ENCODE peak calls at places on chromosomes 3 and 15, in seven cellular contexts. B, Z, O, I, E, G and C are unnamed samples.
A peak's percentile ranks its signal among the peaks of the same experiment; 100 is the strongest.

GRCh38 chr3:39443530-39443929 is 23.9 kb upstream of the MOBP start:
- DNase-seq in B (no peak), Z (peak; percentile 21), O (peak; percentile 67), I (no peak), E (no peak), G (no peak), C (peak; percentile 53)

GRCh38 chr3:29064085-29064484 is 216.8 kb upstream of the RBMS3 start:
- DNase-seq in B (no peak), Z (no peak), O (no peak), I (peak; percentile 63), E (no peak), G (peak; percentile 80), C (no peak)

GRCh38 chr3:54243262-54243931 is 121.0 kb downstream of the CACNA2D3 start:
- DNase-seq in B (no peak), Z (no peak), O (no peak), I (no peak), E (no peak), G (no peak), C (no peak)

GRCh38 chr15:76312540-76313174 is 1.4 kb upstream of the ETFA start:
- DNase-seq in B (no peak), Z (no peak), O (no peak), I (peak; percentile 61), E (peak; percentile 64), G (peak; percentile 33), C (peak; percentile 47)

GRCh38 chr3:172270767-172271166 is 177.5 kb downstream of the GHSR start:
- DNase-seq in B (no peak), Z (no peak), O (no peak), I (no peak), E (no peak), G (no peak), C (no peak)

GRCh38 chr15:45457641-45458539 is 64.7 kb downstream of the SLC30A4 start:
- DNase-seq in B (peak; percentile 84), Z (no peak), O (peak; percentile 52), I (peak; percentile 84), E (peak; percentile 85), G (peak; percentile 77), C (peak; percentile 82)

GRCh38 chr3:49924683-49925082 is 4.9 kb downstream of the MON1A start:
- DNase-seq in B (no peak), Z (no peak), O (no peak), I (peak; percentile 67), E (no peak), G (peak; percentile 91), C (peak; percentile 53)

GRCh38 chr15:62094398-62094797 is 27.6 kb downstream of the C2CD4A start:
- DNase-seq in B (no peak), Z (no peak), O (no peak), I (no peak), E (no peak), G (no peak), C (no peak)

GRCh38 chr3:193335031-193335430 is 43.5 kb downstream of the ATP13A5 start:
- DNase-seq in B (no peak), Z (no peak), O (no peak), I (no peak), E (peak; percentile 27), G (no peak), C (no peak)

GRCh38 chr3:48433472-48434118 is 3.7 kb upstream of the PLXNB1 start:
- DNase-seq in B (no peak), Z (no peak), O (no peak), I (no peak), E (peak; percentile 90), G (peak; percentile 26), C (no peak)

GRCh38 chr3:46586738-46587246 is 20.7 kb upstream of the LRRC2 start:
- DNase-seq in B (no peak), Z (no peak), O (peak; percentile 53), I (no peak), E (no peak), G (no peak), C (peak; percentile 65)

GRCh38 chr3:19060404-19060803 is 87.9 kb upstream of the KCNH8 start:
- DNase-seq in B (no peak), Z (no peak), O (no peak), I (no peak), E (no peak), G (no peak), C (no peak)

GRCh38 chr15:96978937-96979473 is 648.5 kb downstream of the NR2F2 start:
- DNase-seq in B (no peak), Z (no peak), O (no peak), I (no peak), E (no peak), G (no peak), C (peak; percentile 34)

GRCh38 chr3:42685363-42685881 is at the start of gene KLHL40:
- DNase-seq in B (no peak), Z (no peak), O (no peak), I (no peak), E (no peak), G (no peak), C (no peak)

GRCh38 chr3:36380171-36381031 is at the start of gene STAC:
- DNase-seq in B (peak; percentile 54), Z (no peak), O (peak; percentile 70), I (no peak), E (no peak), G (no peak), C (peak; percentile 64)

GRCh38 chr15:66412213-66412612 is 25.5 kb downstream of the MAP2K1 start:
- DNase-seq in B (no peak), Z (no peak), O (no peak), I (no peak), E (no peak), G (no peak), C (no peak)

GRCh38 chr15:53473886-53474285 is 285.6 kb downstream of the WDR72 start:
- DNase-seq in B (no peak), Z (no peak), O (no peak), I (no peak), E (no peak), G (no peak), C (no peak)

GRCh38 chr15:25170113-25170731 is 215.4 kb downstream of the SNRPN start:
- DNase-seq in B (no peak), Z (no peak), O (peak; percentile 11), I (no peak), E (no peak), G (no peak), C (no peak)

GRCh38 chr3:174862101-174862500 is 3.0 kb downstream of the NAALADL2 start:
- DNase-seq in B (no peak), Z (peak; percentile 17), O (peak; percentile 69), I (no peak), E (peak; percentile 83), G (no peak), C (peak; percentile 85)

GRCh38 chr15:31498329-31498728 is 171.7 kb downstream of the KLF13 start:
- DNase-seq in B (no peak), Z (no peak), O (peak; percentile 15), I (no peak), E (no peak), G (no peak), C (no peak)

GRCh38 chr3:123378409-123378915 is 70.4 kb downstream of the ADCY5 start:
- DNase-seq in B (no peak), Z (no peak), O (no peak), I (no peak), E (no peak), G (no peak), C (no peak)

GRCh38 chr15:72312605-72313447 is 7.1 kb downstream of the CELF6 start:
- DNase-seq in B (peak; percentile 48), Z (peak; percentile 38), O (peak; percentile 86), I (peak; percentile 73), E (peak; percentile 73), G (peak; percentile 62), C (peak; percentile 86)

GRCh38 chr15:101560722-101561583 is 71.4 kb upstream of the PCSK6 start:
- DNase-seq in B (no peak), Z (no peak), O (no peak), I (no peak), E (no peak), G (no peak), C (no peak)

DNA sequence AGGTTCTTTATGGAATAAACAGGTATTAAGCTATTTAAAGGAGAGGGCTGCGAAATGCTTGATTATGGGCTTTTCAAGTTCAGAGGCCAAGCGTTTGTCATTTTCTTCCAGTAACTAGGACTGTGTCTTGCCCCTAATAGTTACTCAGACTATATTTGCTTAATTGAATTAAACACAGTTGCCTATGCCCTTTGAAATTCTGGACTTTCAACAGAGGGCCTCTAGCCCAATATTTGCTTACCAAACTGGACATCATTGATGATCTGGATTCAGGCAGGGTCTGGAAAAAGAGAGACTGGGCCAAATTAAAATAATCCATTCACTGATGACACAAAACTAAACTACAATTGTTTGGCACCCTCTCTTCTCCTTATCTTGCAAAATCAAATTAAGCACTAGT is 75.3 kb upstream of the TSEN2 start:
- DNase-seq in B (no peak), Z (no peak), O (no peak), I (no peak), E (no peak), G (no peak), C (no peak)
- H3K4me1 ChIP-seq in B (no peaks in the 10 kb centered on the region), Z (no peaks in the 10 kb centered on the region), O (peaks cover 3% of the 10 kb centered on the region), I (peaks cover 3% of the 10 kb centered on the region), E (peaks cover 7% of the 10 kb centered on the region), G (peaks cover 2% of the 10 kb centered on the region), C (no peaks in the 10 kb centered on the region)

GRCh38 chr3:111701292-111701906 is 106.3 kb upstream of the ZBED2 start:
- DNase-seq in B (no peak), Z (no peak), O (no peak), I (no peak), E (no peak), G (no peak), C (no peak)
- H3K4ac ChIP-seq in B (no peak overlapping the region), Z (no peak overlapping the region), O (no peak overlapping the region), I (no peak overlapping the region), E (no peak overlapping the region), G (no peak overlapping the region), C (no peak overlapping the region)

GRCh38 chr3:55870576-55870975 is 383.5 kb upstream of the WNT5A start:
- DNase-seq in B (no peak), Z (no peak), O (no peak), I (no peak), E (no peak), G (no peak), C (peak; percentile 22)

GRCh38 chr3:55873523-55874254 is 386.6 kb upstream of the WNT5A start:
- DNase-seq in B (no peak), Z (no peak), O (no peak), I (peak; percentile 90), E (peak; percentile 69), G (peak; percentile 74), C (no peak)

GRCh38 chr3:55868347-55868746 is 381.2 kb upstream of the WNT5A start:
- DNase-seq in B (no peak), Z (no peak), O (no peak), I (no peak), E (no peak), G (no peak), C (peak; percentile 33)
- H2BK120ac ChIP-seq in B (no peak overlapping the region), Z (no peak overlapping the region), O (no peak overlapping the region), I (no peak overlapping the region), E (no peak overlapping the region), G (no peak overlapping the region), C (no peak overlapping the region)

GRCh38 chr15:90400759-90401314 is 12.8 kb downstream of the IQGAP1 start:
- DNase-seq in B (peak; percentile 26), Z (no peak), O (peak; percentile 79), I (peak; percentile 99), E (peak; percentile 88), G (peak; percentile 96), C (peak; percentile 99)

GRCh38 chr15:90402230-90402629 is 14.2 kb downstream of the IQGAP1 start:
- DNase-seq in B (no peak), Z (no peak), O (no peak), I (peak; percentile 85), E (peak; percentile 43), G (peak; percentile 85), C (no peak)

GRCh38 chr15:90402806-90403205 is 14.8 kb downstream of the IQGAP1 start:
- DNase-seq in B (no peak), Z (no peak), O (no peak), I (no peak), E (no peak), G (no peak), C (no peak)

GRCh38 chr15:90401499-90401898 is 13.5 kb downstream of the IQGAP1 start:
- DNase-seq in B (no peak), Z (no peak), O (no peak), I (peak; percentile 31), E (no peak), G (no peak), C (peak; percentile 81)

GRCh38 chr15:90400005-90400758 is 12.1 kb downstream of the IQGAP1 start:
- DNase-seq in B (no peak), Z (no peak), O (no peak), I (peak; percentile 77), E (no peak), G (no peak), C (no peak)
- H3K4me1 ChIP-seq in B (peaks cover 4% of the 10 kb centered on the region), Z (peaks cover 24% of the 10 kb centered on the region), O (peaks cover 5% of the 10 kb centered on the region), I (peaks cover 12% of the 10 kb centered on the region), E (peaks cover 18% of the 10 kb centered on the region), G (peaks cover 16% of the 10 kb centered on the region), C (peaks cover 14% of the 10 kb centered on the region)